ENCODE peak calls at places on chromosome 1, in nine cellular contexts. C, N, J, A, R, W, T, Y and L are unnamed samples.

GRCh38 chr1:32466761-32467160 is 1.9 kb downstream of the ZBTB8B start:
- DNase-seq in W (no peak), J (no peak), A (no peak), Y (no peak), R (no peak), C (no peak), T (no peak), N (no peak), L (no peak)

GRCh38 chr1:211541715-211542477 is 37.1 kb downstream of the SLC30A1 start:
- DNase-seq in R (no peak), A (peak; percentile 49), C (no peak), Y (no peak), T (peak; percentile 63), N (no peak), J (peak; percentile 67), W (no peak), L (no peak)

GRCh38 chr1:8965121-8965820 is 19.6 kb downstream of the CA6 start:
- DNase-seq in Y (no peak), J (no peak), R (no peak), C (no peak), N (no peak), A (no peak), W (no peak), T (no peak), L (no peak)

GRCh38 chr1:78388275-78388674 is 102.5 kb upstream of the PTGFR start:
- DNase-seq in C (no peak), R (no peak), Y (no peak), A (no peak), N (no peak), T (no peak), J (no peak), W (no peak), L (no peak)

GRCh38 chr1:200364831-200365230 is 45.0 kb downstream of the ZNF281 start:
- DNase-seq in T (no peak), Y (no peak), J (no peak), R (no peak), A (no peak), C (no peak), N (no peak), W (no peak), L (no peak)

GRCh38 chr1:24154215-24154614 is 11.3 kb upstream of the IL22RA1 start:
- DNase-seq in Y (no peak), W (no peak), A (no peak), N (no peak), C (no peak), J (no peak), T (no peak), R (no peak), L (no peak)

GRCh38 chr1:53992085-53992874 is 25.7 kb downstream of the LDLRAD1 start:
- DNase-seq in A (no peak), C (peak; percentile 22), Y (no peak), N (no peak), R (no peak), T (no peak), J (no peak), W (no peak), L (no peak)

GRCh38 chr1:59276317-59276914 is 20.5 kb upstream of the FGGY start:
- DNase-seq in R (no peak), N (no peak), A (no peak), T (no peak), W (no peak), C (no peak), J (no peak), Y (no peak), L (no peak)

GRCh38 chr1:148372731-148373130 is 110.4 kb downstream of the PPIAL4G start:
- DNase-seq in W (no peak), J (no peak), N (no peak), A (peak; percentile 34), R (peak; percentile 7), C (no peak), Y (no peak), T (no peak), L (no peak)

GRCh38 chr1:14909273-14909672 is 244.3 kb upstream of the TMEM51 start:
- DNase-seq in W (no peak), A (no peak), R (no peak), T (no peak), N (no peak), C (no peak), Y (no peak), J (no peak), L (no peak)

GRCh38 chr1:171877711-171878110 is 36.4 kb downstream of the DNM3 start:
- DNase-seq in W (no peak), Y (no peak), N (no peak), R (no peak), T (no peak), C (no peak), A (no peak), J (no peak), L (no peak)
- TF ChIP-seq CTCF in W (no peak), Y (no peak), N (no peak), R (no peak), T (no peak), C (no peak), A (no peak), J (no peak), L (no peak)

DNA sequence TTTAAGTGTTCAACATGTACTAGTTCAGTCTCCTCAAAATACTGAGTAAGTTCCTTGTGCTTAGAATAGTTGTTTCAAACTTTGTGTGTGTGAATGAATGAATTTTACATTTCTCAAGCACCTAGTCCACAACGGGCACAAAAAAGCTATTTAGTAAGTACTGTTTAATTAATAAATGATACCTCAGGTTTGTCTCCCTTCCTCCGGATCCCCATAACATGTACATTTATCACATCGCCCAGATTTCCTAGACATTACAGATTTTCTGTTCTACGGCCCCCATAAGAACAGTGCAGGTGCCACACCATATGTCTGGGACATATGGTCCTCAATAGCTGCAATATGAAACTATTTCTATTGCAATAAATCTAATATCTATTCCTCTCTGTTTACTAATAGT is 1.3 kb upstream of the TTF2 start:
- DNase-seq in C (no peak), W (no peak), Y (no peak), J (no peak), T (no peak), N (no peak), A (no peak), R (peak; percentile 14), L (no peak)
- H3K4me3 ChIP-seq in C (peak overlapping the region; percentile 78), W (peak overlapping the region; percentile 82), Y (no peak overlapping the region), J (peak overlapping the region; percentile 69), T (no peak overlapping the region), N (no peak overlapping the region), A (peak overlapping the region; percentile 72), R (peak overlapping the region; percentile 75), L (no peak overlapping the region)

GRCh38 chr1:212555426-212555825 is 53.1 kb upstream of the ATF3 start:
- DNase-seq in R (no peak), N (no peak), A (no peak), C (no peak), Y (no peak), W (no peak), T (no peak), J (no peak), L (no peak)
- TF ChIP-seq POLR2A in R (no peak), N (no peak), A (no peak), C (no peak), Y (no peak), W (no peak), T (no peak), J (no peak), L (no peak)

GRCh38 chr1:12170263-12170671 is 3.5 kb downstream of the TNFRSF1B start:
- DNase-seq in W (peak; percentile 76), J (peak; percentile 72), T (no peak), A (no peak), C (no peak), N (no peak), R (no peak), Y (no peak), L (no peak)

GRCh38 chr1:12167493-12168429 is 970 bp downstream of the TNFRSF1B start:
- DNase-seq in C (no peak), Y (no peak), A (no peak), T (no peak), N (no peak), W (peak; percentile 60), R (peak; percentile 74), J (no peak), L (no peak)

GRCh38 chr1:12166834-12167492 is at the start of gene TNFRSF1B:
- DNase-seq in W (peak; percentile 86), N (no peak), A (peak; percentile 83), J (peak; percentile 81), T (peak; percentile 60), C (no peak), Y (peak; percentile 83), R (peak; percentile 68), L (no peak)

GRCh38 chr1:12169442-12170135 is 2.8 kb downstream of the TNFRSF1B start:
- DNase-seq in R (no peak), A (no peak), W (no peak), C (no peak), T (no peak), Y (no peak), J (no peak), N (no peak), L (no peak)

GRCh38 chr1:12168451-12169160 is 1.8 kb downstream of the TNFRSF1B start:
- DNase-seq in W (no peak), J (no peak), Y (no peak), A (no peak), C (no peak), R (peak; percentile 37), N (no peak), T (no peak), L (no peak)
- TF ChIP-seq CTCF in W (no peak), J (no peak), Y (no peak), A (no peak), C (no peak), R (no peak), N (no peak), T (no peak), L (no peak)

GRCh38 chr1:212862111-212862690 is 4.1 kb downstream of the FLVCR1 start:
- DNase-seq in C (no peak), A (no peak), R (peak; percentile 25), N (no peak), Y (no peak), T (no peak), J (no peak), W (no peak), L (no peak)
- H3K4me3 ChIP-seq in C (no peak overlapping the region), A (no peak overlapping the region), R (no peak overlapping the region), N (no peak overlapping the region), Y (no peak overlapping the region), T (no peak overlapping the region), J (no peak overlapping the region), W (no peak overlapping the region), L (no peak overlapping the region)